ENCODE peak calls at places on chromosomes 5 and 9, in four cellular contexts. G is GM23248, B is bronchial epithelial cell, O is skeletal muscle cell. H is an unnamed sample.

GRCh38 chr9:130396581-130396980 is 48.2 kb upstream of the ASS1 start:
- DNase-seq in G (no peak), B (no peak), O (no peak), H (no peak)

GRCh38 chr9:112921549-112921948 is 30.9 kb upstream of the SLC46A2 start:
- DNase-seq in G (peak), B (peak), O (peak), H (peak)

GRCh38 chr5:1936413-1936812 is 53.7 kb upstream of the IRX4 start:
- DNase-seq in G (no peak), B (peak), O (no peak), H (no peak)

GRCh38 chr9:135478858-135479468 is 619 bp upstream of the PPP1R26 start:
- DNase-seq in G (peak), B (no peak), O (no peak), H (no peak)

GRCh38 chr9:107782381-107782780 is 292.8 kb upstream of the KLF4 start:
- DNase-seq in G (peak), B (no peak), O (peak), H (peak)

GRCh38 chr9:130149654-130150286 is 22.4 kb upstream of the NCS1 start:
- DNase-seq in G (no peak), B (no peak), O (no peak), H (no peak)

GRCh38 chr9:18747590-18747989 is 273.6 kb downstream of the ADAMTSL1 start:
- DNase-seq in G (peak), B (no peak), O (no peak), H (no peak)

GRCh38 chr9:32954642-32955041 is 46.8 kb downstream of the APTX start:
- DNase-seq in G (peak), B (peak), O (peak), H (peak)

GRCh38 chr9:19156805-19157204 is 29.5 kb upstream of the PLIN2 start:
- DNase-seq in G (peak), B (no peak), O (no peak), H (no peak)

GRCh38 chr5:167167191-167167590 is 1124.3 kb upstream of the WWC1 start:
- DNase-seq in G (no peak), B (no peak), O (peak), H (no peak)

GRCh38 chr9:133536080-133536479 is 1.6 kb downstream of the ADAMTSL2 start:
- DNase-seq in G (no peak), B (no peak), O (no peak), H (no peak)

GRCh38 chr9:14272924-14273528 is 40.9 kb downstream of the NFIB start:
- DNase-seq in G (no peak), B (peak), O (no peak), H (no peak)

GRCh38 chr5:13591621-13592020 is 352.9 kb downstream of the DNAH5 start:
- DNase-seq in G (peak), B (peak), O (peak), H (no peak)

GRCh38 chr5:95815143-95815729 is 7.3 kb downstream of the GLRX start:
- DNase-seq in G (no peak), B (no peak), O (no peak), H (no peak)

GRCh38 chr5:95816341-95816740 is 6.2 kb downstream of the GLRX start:
- DNase-seq in G (no peak), B (no peak), O (no peak), H (no peak)

GRCh38 chr5:95816803-95817202 is 5.7 kb downstream of the GLRX start:
- DNase-seq in G (no peak), B (no peak), O (no peak), H (no peak)

GRCh38 chr5:95818181-95819147 is 4.1 kb downstream of the GLRX start:
- DNase-seq in G (no peak), B (no peak), O (no peak), H (no peak)

DNA sequence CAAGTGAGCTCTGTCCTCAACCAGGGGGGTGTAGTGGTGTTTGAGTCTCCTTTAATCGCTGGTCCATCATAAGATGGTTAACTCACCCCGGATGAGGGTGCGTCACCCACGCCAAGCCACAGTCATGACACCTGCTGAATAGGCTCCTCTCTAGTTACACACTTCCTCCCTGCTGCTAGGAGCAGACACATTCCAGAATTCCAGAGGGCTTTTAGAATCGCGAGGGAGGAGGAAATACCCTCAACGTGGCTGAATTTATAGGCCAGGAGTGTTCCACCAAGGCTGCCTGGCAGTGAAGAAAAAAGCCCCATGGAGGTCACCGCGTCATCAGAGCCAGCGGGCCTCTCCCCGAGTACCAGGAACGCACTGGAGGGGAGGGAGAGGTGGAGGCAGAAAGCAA is 5.1 kb downstream of the GLRX start:
- DNase-seq in G (peak), B (peak), O (peak), H (no peak)
- H3K4me3 ChIP-seq in G (peak), B (no peak), O (no peak), H (no peak)

DNA sequence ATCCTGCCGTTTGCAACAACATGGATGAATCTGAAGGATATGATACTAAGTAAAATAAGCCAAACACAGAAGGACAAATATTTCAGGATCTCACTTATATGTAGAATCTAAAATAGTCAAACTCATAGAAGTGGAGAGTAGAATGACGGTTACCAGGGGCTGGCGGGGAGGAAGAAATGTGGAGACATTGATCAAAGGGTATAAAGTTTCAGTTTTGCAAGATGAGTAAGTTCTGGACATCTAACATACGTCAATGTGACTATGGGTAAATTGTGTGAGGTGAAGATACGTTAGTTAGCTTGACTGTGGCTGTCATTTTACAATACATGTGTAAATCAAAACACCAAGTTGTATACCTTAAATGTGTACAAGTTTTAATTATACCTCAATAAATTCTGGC is 200.3 kb downstream of the SNX18 start:
- DNase-seq in G (no peak), B (no peak), O (no peak), H (no peak)
- H3K4me3 ChIP-seq in G (no peak), B (no peak), O (no peak), H (no peak)

DNA sequence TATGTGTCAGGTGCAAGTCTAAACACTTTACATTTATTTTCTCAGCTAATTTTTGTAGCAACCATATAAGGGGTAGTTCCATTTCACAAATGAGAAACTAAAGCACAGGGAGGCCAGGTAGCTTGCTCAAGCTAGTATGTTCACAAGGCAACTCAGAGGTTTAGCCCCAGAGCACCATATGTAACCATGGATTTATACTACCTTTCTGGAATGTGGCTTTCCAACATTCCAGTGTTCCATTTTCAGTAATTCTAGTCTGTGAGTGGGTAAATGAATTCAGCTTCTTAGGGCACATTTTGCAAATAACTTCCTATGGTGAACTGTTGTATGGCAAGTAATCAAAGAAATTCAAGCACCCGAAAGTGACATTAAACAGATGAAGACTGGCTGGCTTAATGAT is 25.0 kb upstream of the CAST start:
- DNase-seq in G (no peak), B (no peak), O (no peak), H (no peak)
- H3K4me3 ChIP-seq in G (no peak), B (no peak), O (no peak), H (no peak)

DNA sequence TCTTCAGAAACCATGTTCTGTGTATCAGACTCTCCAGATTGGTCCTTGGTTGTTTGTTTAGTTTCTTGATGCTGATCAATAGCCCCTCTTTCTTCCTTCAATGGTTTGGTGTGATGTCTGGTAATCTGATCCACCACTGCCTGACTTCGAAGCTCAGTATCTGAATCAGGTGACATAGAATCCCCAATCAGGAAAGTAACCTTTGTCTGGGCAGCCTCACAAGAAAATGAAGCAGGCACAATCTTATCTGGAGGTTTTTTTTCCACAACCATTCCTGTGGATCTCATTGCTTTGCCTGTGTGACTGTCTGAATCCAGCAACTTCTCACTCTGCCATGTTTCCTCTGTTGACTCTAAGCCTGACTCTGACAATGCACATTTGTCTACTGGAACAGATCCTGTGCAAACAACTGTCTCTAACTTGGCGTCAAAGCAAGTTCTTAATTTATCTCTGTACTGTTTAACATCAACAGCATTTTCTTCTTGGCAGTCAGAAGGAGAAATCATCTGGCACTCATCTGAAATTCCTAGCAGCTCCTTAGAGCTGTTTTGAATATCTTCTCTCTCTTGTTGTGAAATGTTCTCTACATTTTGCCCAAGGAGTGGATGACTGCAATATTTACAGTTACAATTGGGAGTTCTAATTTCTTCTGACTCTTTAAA is 37.1 kb upstream of the RAPGEF6 start:
- DNase-seq in G (peak), B (no peak), O (peak), H (peak)
- H3K4me3 ChIP-seq in G (peak), B (no peak), O (no peak), H (no peak)

DNA sequence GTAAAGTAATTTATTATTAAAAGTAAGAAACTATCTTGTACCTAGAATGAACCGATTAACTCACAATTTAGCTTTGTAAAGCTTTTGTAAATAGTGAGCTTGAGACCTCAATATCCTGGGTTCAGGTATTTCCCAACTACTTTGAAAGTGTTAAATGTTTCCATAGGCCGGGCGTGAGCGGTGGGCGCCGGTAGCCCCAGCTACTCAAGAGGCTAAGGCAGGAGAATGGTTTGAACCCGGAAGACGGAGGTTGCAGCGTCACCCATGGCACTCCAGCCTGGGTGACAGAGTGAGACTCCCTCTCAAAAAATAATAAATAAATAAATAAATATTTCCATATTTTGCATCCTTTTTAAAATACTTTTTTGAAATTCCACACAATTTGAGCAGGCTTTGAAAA is 1.5 kb upstream of the ANKH start:
- DNase-seq in G (no peak), B (no peak), O (no peak), H (no peak)
- H3K4me3 ChIP-seq in G (peak), B (no peak), O (no peak), H (peak)

GRCh38 chr5:56269216-56269927 is 36.2 kb upstream of the ANKRD55 start:
- DNase-seq in G (peak), B (peak), O (peak), H (no peak)

GRCh38 chr5:56262269-56262668 is 29.1 kb upstream of the ANKRD55 start:
- DNase-seq in G (no peak), B (no peak), O (no peak), H (no peak)

GRCh38 chr5:56259002-56259511 is 25.9 kb upstream of the ANKRD55 start:
- DNase-seq in G (peak), B (peak), O (peak), H (peak)

GRCh38 chr5:56270058-56270457 is 36.9 kb upstream of the ANKRD55 start:
- DNase-seq in G (no peak), B (no peak), O (no peak), H (no peak)

DNA sequence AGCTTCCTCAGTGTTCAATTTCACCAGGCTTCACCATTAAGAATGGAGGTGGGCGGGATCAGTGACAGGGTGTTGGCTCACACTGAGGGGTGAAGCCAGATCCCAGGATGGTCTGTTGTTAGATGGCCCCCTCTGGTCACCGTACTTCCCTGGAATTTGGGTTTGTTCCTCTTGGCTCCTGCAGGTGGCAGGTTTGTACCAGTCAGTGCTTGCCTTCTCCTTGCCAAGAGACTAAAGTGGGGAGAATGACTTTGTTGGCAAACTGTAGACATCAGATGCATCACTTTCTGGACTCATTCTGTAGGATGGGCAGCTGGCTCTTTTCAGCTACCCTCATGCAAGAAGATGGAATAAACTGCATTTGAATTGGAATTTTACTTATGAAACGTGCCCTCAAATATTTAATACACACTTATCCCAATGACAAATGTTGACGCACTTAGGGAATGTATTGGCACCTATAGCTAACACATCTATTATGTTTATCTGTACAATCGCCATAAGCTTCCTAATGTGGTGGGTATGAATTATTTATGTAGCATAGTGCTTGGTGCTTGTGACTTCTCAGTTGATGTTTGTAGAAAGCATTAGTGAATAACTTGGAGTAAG is 31.4 kb upstream of the ANKRD55 start:
- DNase-seq in G (peak), B (peak), O (no peak), H (no peak)
- H3K4me3 ChIP-seq in G (no peak), B (no peak), O (no peak), H (no peak)

GRCh38 chr9:119802621-119803020 is 433.4 kb upstream of the BRINP1 start:
- DNase-seq in G (peak), B (no peak), O (no peak), H (no peak)

GRCh38 chr9:119803679-119804078 is 434.4 kb upstream of the BRINP1 start:
- DNase-seq in G (no peak), B (no peak), O (no peak), H (no peak)

GRCh38 chr9:119801311-119801710 is 432.1 kb upstream of the BRINP1 start:
- DNase-seq in G (peak), B (no peak), O (no peak), H (no peak)

DNA sequence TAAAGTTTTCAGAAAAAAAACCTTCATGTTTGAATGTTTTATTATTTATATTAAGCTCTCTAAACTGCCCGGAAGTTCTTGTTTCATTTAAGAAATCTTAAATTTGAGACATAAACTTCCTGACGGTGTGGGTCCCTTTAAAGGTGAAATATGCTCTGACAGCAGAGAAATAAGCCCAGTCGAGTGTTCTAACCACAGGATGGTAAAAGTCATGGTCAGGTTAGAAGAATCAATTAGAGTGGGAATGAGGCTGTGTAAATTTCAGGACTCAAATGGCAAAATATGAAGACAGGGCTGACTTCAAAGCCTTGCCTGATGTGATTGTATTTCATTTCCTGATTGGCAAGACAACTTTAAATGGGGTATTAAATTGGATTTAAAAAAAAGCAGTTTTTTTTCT is 432.9 kb upstream of the BRINP1 start:
- DNase-seq in G (peak), B (no peak), O (no peak), H (no peak)
- H3K4me3 ChIP-seq in G (no peak), B (no peak), O (no peak), H (no peak)

H was measured in AG04449.